ENCODE peak calls at places on chromosomes 2 and 18, in eight cellular contexts. R is endothelial cell of umbilical vein; N is CD4-positive, alpha-beta memory T cell; P is breast epithelium; X is left ventricle myocardium inferior; V is neuronal stem cell; B is CD4-positive, alpha-beta T cell; I is upper lobe of right lung. Z is an unnamed sample.

GRCh38 chr2:85838641-85839040 is 50.1 kb downstream of the ST3GAL5 start:
- DNase-seq in R (no peak), N (no peak), P (no peak), X (no peak), V (no peak), B (no peak), I (no peak), Z (no peak)

GRCh38 chr18:4854664-4855063 is 342.4 kb downstream of the AKAIN1 start:
- DNase-seq in R (no peak), N (no peak), P (no peak), X (no peak), V (no peak), B (no peak), I (no peak), Z (no peak)

GRCh38 chr18:37492952-37493351 is 72.6 kb downstream of the CELF4 start:
- DNase-seq in R (no peak), N (no peak), P (no peak), X (no peak), V (no peak), B (no peak), I (no peak), Z (no peak)

GRCh38 chr18:54829856-54830255 is 1.6 kb downstream of the RAB27B start:
- DNase-seq in R (no peak), N (no peak), P (no peak), X (no peak), V (no peak), B (no peak), I (no peak), Z (no peak)

GRCh38 chr2:167411367-167411766 is 523.1 kb downstream of the XIRP2 start:
- DNase-seq in R (no peak), N (no peak), P (no peak), X (no peak), V (no peak), B (no peak), I (no peak), Z (no peak)

GRCh38 chr2:96923810-96924774 is 54.2 kb upstream of the SEMA4C start:
- DNase-seq in R (no peak), N (peak; percentile 50), P (no peak), X (no peak), V (no peak), B (no peak), I (no peak), Z (no peak)

GRCh38 chr18:36247036-36247435 is 50.5 kb upstream of the FHOD3 start:
- DNase-seq in R (no peak), N (no peak), P (no peak), X (no peak), V (no peak), B (no peak), I (no peak), Z (no peak)

GRCh38 chr18:34494359-34494696 is 215.8 kb upstream of the DTNA start:
- DNase-seq in R (peak; percentile 12), N (no peak), P (no peak), X (peak; percentile 23), V (no peak), B (no peak), I (no peak), Z (no peak)

GRCh38 chr2:111119004-111119846 is 1.5 kb upstream of the BCL2L11 start:
- DNase-seq in R (peak; percentile 22), N (peak; percentile 48), P (no peak), X (peak; percentile 28), V (peak; percentile 23), B (no peak), I (peak; percentile 69), Z (no peak)

GRCh38 chr2:230160112-230160660 is 59.6 kb downstream of the SP110 start:
- DNase-seq in R (peak; percentile 71), N (peak; percentile 52), P (no peak), X (no peak), V (peak; percentile 41), B (peak; percentile 35), I (no peak), Z (peak; percentile 7)

GRCh38 chr2:105626391-105626990 is 118.2 kb upstream of the NCK2 start:
- DNase-seq in R (no peak), N (no peak), P (no peak), X (no peak), V (no peak), B (no peak), I (no peak), Z (no peak)

GRCh38 chr18:79736846-79737245 is 57.2 kb downstream of the CTDP1 start:
- DNase-seq in R (no peak), N (no peak), P (no peak), X (peak; percentile 10), V (no peak), B (no peak), I (peak; percentile 41), Z (no peak)

GRCh38 chr2:74378007-74378406 is 2.1 kb downstream of the DCTN1 start:
- DNase-seq in R (no peak), N (no peak), P (no peak), X (no peak), V (no peak), B (no peak), I (no peak), Z (no peak)

GRCh38 chr2:127098711-127099110 is 8.2 kb downstream of the BIN1 start:
- DNase-seq in R (no peak), N (no peak), P (no peak), X (no peak), V (no peak), B (no peak), I (peak; percentile 60), Z (no peak)

GRCh38 chr18:36420826-36421225 is 123.3 kb downstream of the FHOD3 start:
- DNase-seq in R (no peak), N (no peak), P (no peak), X (no peak), V (no peak), B (no peak), I (no peak), Z (no peak)

GRCh38 chr18:24362757-24363156 is 34.9 kb downstream of the OSBPL1A start:
- DNase-seq in R (no peak), N (no peak), P (peak; percentile 58), X (no peak), V (no peak), B (no peak), I (no peak), Z (no peak)

GRCh38 chr2:85277416-85278158 is 50.2 kb downstream of the TGOLN2 start:
- DNase-seq in R (peak; percentile 49), N (no peak), P (no peak), X (peak; percentile 61), V (no peak), B (no peak), I (no peak), Z (peak; percentile 85)

GRCh38 chr2:222434204-222434603 is 9.9 kb downstream of the SGPP2 start:
- DNase-seq in R (no peak), N (no peak), P (no peak), X (no peak), V (no peak), B (no peak), I (no peak), Z (no peak)
- H3K27me3 ChIP-seq in R (no peaks in the 10 kb centered on the region), N (no peaks in the 10 kb centered on the region), P (no peaks in the 10 kb centered on the region), X (no peaks in the 10 kb centered on the region), V (peaks cover 4% of the 10 kb centered on the region), B (no peaks in the 10 kb centered on the region), I (no peaks in the 10 kb centered on the region), Z (peaks cover 2% of the 10 kb centered on the region)

GRCh38 chr2:128537646-128538045 is 219.0 kb upstream of the HS6ST1 start:
- DNase-seq in R (no peak), N (no peak), P (no peak), X (no peak), V (no peak), B (no peak), I (no peak), Z (no peak)

GRCh38 chr2:128536925-128537620 is 218.4 kb upstream of the HS6ST1 start:
- DNase-seq in R (peak; percentile 35), N (no peak), P (no peak), X (no peak), V (peak; percentile 70), B (no peak), I (no peak), Z (peak; percentile 97)

GRCh38 chr2:128540670-128541069 is 222.0 kb upstream of the HS6ST1 start:
- DNase-seq in R (no peak), N (no peak), P (no peak), X (no peak), V (no peak), B (no peak), I (no peak), Z (no peak)

GRCh38 chr2:128535928-128536327 is 217.3 kb upstream of the HS6ST1 start:
- DNase-seq in R (peak; percentile 6), N (no peak), P (no peak), X (no peak), V (no peak), B (no peak), I (no peak), Z (peak; percentile 48)

DNA sequence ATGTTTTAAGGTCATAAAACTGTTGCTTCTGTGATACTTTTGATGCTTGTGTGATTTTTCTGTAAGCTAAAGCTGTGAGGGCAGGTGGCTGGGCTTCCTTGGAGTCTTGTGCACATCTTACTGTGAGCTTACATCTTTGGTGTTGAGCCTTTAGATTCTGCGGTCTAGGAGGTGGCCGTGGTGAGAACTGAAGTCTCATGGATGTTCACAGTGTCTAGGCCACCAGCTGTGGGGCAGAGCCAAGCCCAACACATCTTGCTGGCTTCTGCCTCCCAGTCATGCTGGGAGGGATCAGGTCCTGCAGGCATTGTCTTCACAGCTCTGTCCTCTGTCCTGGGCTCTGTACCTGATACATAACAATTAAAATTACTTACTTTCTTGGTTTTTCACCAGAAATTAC is 219.7 kb upstream of the HS6ST1 start:
- DNase-seq in R (no peak), N (no peak), P (no peak), X (no peak), V (no peak), B (no peak), I (no peak), Z (no peak)
- H3K27ac ChIP-seq in R (no peak overlapping the region), N (no peak overlapping the region), P (no peak overlapping the region), X (no peak overlapping the region), V (no peak overlapping the region), B (no peak overlapping the region), I (no peak overlapping the region), Z (peak overlapping the region; percentile 39)

GRCh38 chr2:137775529-137775928 is 188.7 kb upstream of the HNMT start:
- DNase-seq in R (no peak), N (no peak), P (no peak), X (no peak), V (no peak), B (no peak), I (no peak), Z (no peak)
- H3K27me3 ChIP-seq in R (no peaks in the 10 kb centered on the region), N (no peaks in the 10 kb centered on the region), P (no peaks in the 10 kb centered on the region), X (no peaks in the 10 kb centered on the region), V (no peaks in the 10 kb centered on the region), B (no peaks in the 10 kb centered on the region), I (no peaks in the 10 kb centered on the region), Z (no peaks in the 10 kb centered on the region)

DNA sequence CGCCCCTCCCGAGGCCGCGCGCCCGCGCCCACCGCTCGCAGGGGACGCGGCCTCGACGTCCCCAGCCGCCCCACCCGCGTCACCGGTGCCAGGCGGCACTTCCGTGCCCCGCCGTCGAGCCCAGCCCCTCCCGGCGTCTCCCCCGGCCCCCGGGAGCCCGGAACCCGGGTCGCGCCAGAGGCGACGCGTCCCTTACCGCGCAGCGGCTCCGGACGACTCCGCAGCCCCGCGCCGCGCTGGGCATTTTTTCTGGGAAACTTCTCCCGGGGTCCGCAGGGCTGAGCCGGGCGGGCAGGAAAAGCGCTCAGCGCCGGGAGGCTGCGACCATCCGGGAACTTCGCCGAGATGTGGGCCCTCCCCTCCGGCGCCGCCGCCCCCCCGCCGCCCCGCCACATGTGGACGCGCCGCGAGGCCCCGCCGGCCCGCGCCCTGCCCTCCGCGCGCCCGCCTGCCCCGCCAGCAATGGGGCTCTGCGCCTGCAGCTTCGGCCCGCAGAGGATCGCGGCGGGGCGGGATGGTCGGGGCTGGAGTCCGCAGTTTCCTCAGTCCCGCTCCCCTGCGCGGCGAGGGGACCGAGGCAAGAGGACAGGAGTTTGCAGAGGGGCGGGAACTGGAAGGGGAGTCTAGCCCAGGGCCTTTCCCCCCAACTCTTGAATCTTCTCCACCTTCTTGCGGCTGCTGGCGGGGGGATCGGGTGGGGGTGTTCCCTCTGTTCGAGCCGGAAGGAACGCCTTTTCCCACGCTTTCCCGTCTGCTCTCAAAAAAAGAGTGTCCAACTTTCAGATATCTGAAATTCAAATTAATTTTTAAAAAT is 81.5 kb downstream of the CHRNA1 start:
- DNase-seq in R (peak; percentile 55), N (peak; percentile 66), P (no peak), X (peak; percentile 79), V (peak; percentile 57), B (peak; percentile 41), I (peak; percentile 83), Z (no peak)
- H3K27ac ChIP-seq in R (peak overlapping the region; percentile 32), N (peak overlapping the region; percentile 84), P (peak overlapping the region; percentile 90), X (peak overlapping the region; percentile 90), V (peak overlapping the region; percentile 21), B (peak overlapping the region; percentile 41), I (peak overlapping the region; percentile 77), Z (no peak overlapping the region)

Z was measured in AG04450.